ENCODE peak calls at places on chromosomes 4 and X, in nine cellular contexts. K is HT-29; Y is Calu3; C is Right ventricle myocardium inferior; O is omental fat pad; Q is activated T-cell treated with anti-CD3 and anti-CD28 coated beads, Interleukin-2, amount 50 U/mL, for 24 hours; P is globus pallidus; T is stimulated activated CD4-positive, alpha-beta T cell treated with anti-CD3 and anti-CD28 coated beads, Interleukin-2, amount 100 ng/mL, for 24 hours; J is astrocyte of the cerebellum. F is an unnamed sample.
A peak's percentile ranks its signal among the peaks of the same experiment; 100 is the strongest.

GRCh38 chr4:107094976-107095375 is 58.9 kb upstream of the DKK2 start:
- DNase-seq in O (no peak), Q (no peak), T (no peak), C (no peak), J (no peak), Y (no peak), P (no peak), K (no peak), F (no peak)

GRCh38 chr4:182848685-182849084 is 68.5 kb downstream of the DCTD start:
- DNase-seq in Q (no peak), Y (no peak), O (no peak), J (no peak), C (no peak), P (no peak), T (no peak), K (no peak), F (no peak)

GRCh38 chr4:121147923-121148443 is 16.1 kb downstream of the TNIP3 start:
- DNase-seq in J (no peak), K (no peak), O (no peak), Y (no peak), Q (no peak), P (no peak), T (no peak), C (no peak), F (no peak)

GRCh38 chrX:46837543-46838481 is 969 bp downstream of the RP2 start:
- DNase-seq in K (peak; percentile 52), J (no peak), Q (no peak), P (no peak), Y (no peak), O (no peak), C (no peak), T (no peak), F (no peak)

GRCh38 chrX:107626916-107627315 is 1.4 kb upstream of the PRPS1 start:
- DNase-seq in O (no peak), P (no peak), T (no peak), Q (no peak), C (no peak), K (no peak), Y (no peak), J (no peak), F (no peak)

GRCh38 chrX:25524150-25524549 is 508.4 kb upstream of the ARX start:
- DNase-seq in T (no peak), P (no peak), C (no peak), K (peak; percentile 16), J (no peak), O (no peak), Q (no peak), Y (peak; percentile 42), F (peak; percentile 51)

GRCh38 chr4:63169836-63170235 is 1239.4 kb downstream of the TECRL start:
- DNase-seq in J (no peak), T (no peak), C (no peak), Y (no peak), P (no peak), Q (no peak), K (no peak), O (no peak), F (no peak)

GRCh38 chr4:8344387-8344786 is 74.8 kb downstream of the HTRA3 start:
- DNase-seq in P (no peak), Q (no peak), J (no peak), O (no peak), C (no peak), T (no peak), Y (no peak), K (no peak), F (no peak)

GRCh38 chr4:97759785-97760184 is 383.5 kb downstream of the STPG2 start:
- DNase-seq in O (no peak), Q (no peak), C (no peak), K (no peak), Y (no peak), P (no peak), T (no peak), J (no peak), F (no peak)

GRCh38 chr4:158068063-158068462 is 104.8 kb downstream of the GASK1B start:
- DNase-seq in Q (no peak), T (no peak), C (no peak), J (no peak), Y (no peak), K (no peak), O (no peak), P (no peak), F (no peak)

GRCh38 chrX:274904-275475 is 6.2 kb upstream of the PLCXD1 start:
- DNase-seq in O (no peak), Q (no peak), J (no peak), Y (no peak), P (no peak), K (peak; percentile 21), T (no peak), C (no peak), F (no peak)

GRCh38 chr4:169620846-169621228 is 459 bp downstream of the CLCN3 start:
- DNase-seq in Y (no peak), T (peak; percentile 19), C (no peak), K (peak; percentile 43), J (no peak), P (no peak), O (no peak), Q (peak; percentile 49), F (no peak)

GRCh38 chr4:53693408-53693807 is 102.1 kb upstream of the LNX1 start:
- DNase-seq in C (no peak), O (no peak), K (no peak), P (no peak), Q (no peak), T (no peak), J (no peak), Y (no peak), F (no peak)

F was measured in stromal cell of bone marrow.